ENCODE peak calls at places on chromosomes 13 and 19, in four cellular contexts. W is NCI-H2227 treated with DMSO at 0.1 percent for 48 hours; R is C1 segment of cervical spinal cord; A is activated CD8-positive, alpha-beta memory T cell treated with anti-CD3 and anti-CD28 coated beads, Interleukin-2, amount 50 U/mL, for 48 hours. Z is an unnamed sample.

GRCh38 chr13:30463820-30464495 is 1.8 kb downstream of the HMGB1 start:
- DNase-seq in W (no peak), A (peak), R (peak), Z (peak)

GRCh38 chr19:17473041-17473440 is 2.7 kb downstream of the SLC27A1 start:
- DNase-seq in R (no peak), A (no peak), W (no peak), Z (no peak)

GRCh38 chr13:59906413-59907027 is 257.2 kb downstream of the DIAPH3 start:
- DNase-seq in R (no peak), A (no peak), W (peak), Z (no peak)

GRCh38 chr13:37701972-37702371 is 103.4 kb upstream of the POSTN start:
- DNase-seq in R (no peak), A (no peak), W (no peak), Z (no peak)

GRCh38 chr19:46984077-46985010 is 35.3 kb upstream of the NPAS1 start:
- DNase-seq in W (no peak), A (no peak), R (no peak), Z (no peak)

GRCh38 chr13:27182844-27183497 is 11.4 kb upstream of the USP12 start:
- DNase-seq in R (no peak), W (no peak), A (peak), Z (no peak)

GRCh38 chr13:41199526-41199925 is 5.2 kb upstream of the KBTBD7 start:
- DNase-seq in R (no peak), W (peak), A (no peak), Z (no peak)

GRCh38 chr13:20192470-20193141 is at the start of gene GJB2:
- DNase-seq in A (no peak), W (no peak), R (no peak), Z (no peak)

GRCh38 chr19:47755762-47756626 is 10.6 kb downstream of the NOP53 start:
- DNase-seq in R (no peak), A (no peak), W (no peak), Z (no peak)

GRCh38 chr13:111253334-111253872 is 67.0 kb upstream of the TEX29 start:
- DNase-seq in A (no peak), W (no peak), R (no peak), Z (no peak)

GRCh38 chr13:99323488-99323887 is 16.3 kb upstream of the GPR183 start:
- DNase-seq in A (no peak), W (no peak), R (no peak), Z (no peak)

GRCh38 chr13:21395953-21396352 is 63.1 kb downstream of the ZDHHC20 start:
- DNase-seq in R (no peak), W (no peak), A (no peak), Z (no peak)

GRCh38 chr19:35143231-35143715 is at the start of gene FXYD7:
- DNase-seq in A (no peak), R (no peak), W (peak), Z (no peak)

GRCh38 chr19:39428309-39429112 is 7.2 kb downstream of the RPS16 start:
- DNase-seq in A (no peak), W (peak), R (no peak), Z (no peak)

GRCh38 chr13:91045351-91046034 is 302.0 kb upstream of the MIR17HG start:
- DNase-seq in W (peak), R (no peak), A (no peak), Z (no peak)

GRCh38 chr13:47592256-47592655 is 408.8 kb downstream of the SUCLA2 start:
- DNase-seq in A (no peak), W (no peak), R (no peak), Z (no peak)

GRCh38 chr19:35555301-35556005 is 8.0 kb downstream of the ATP4A start:
- DNase-seq in R (no peak), W (no peak), A (no peak), Z (no peak)

GRCh38 chr13:27338816-27339215 is 68.2 kb downstream of the RASL11A start:
- DNase-seq in A (no peak), R (no peak), W (no peak), Z (no peak)

GRCh38 chr19:39406656-39407393 is at the start of gene ZFP36:
- DNase-seq in W (peak), A (peak), R (no peak), Z (peak)

GRCh38 chr19:38532939-38533338 is 84.8 kb downstream of the MAP4K1 start:
- DNase-seq in R (no peak), W (no peak), A (no peak), Z (no peak)